ENCODE peak calls at places on chromosomes 11 and 22, in seven cellular contexts. B is heart right ventricle, S is endodermal cell, M is heart left ventricle, E is transverse colon, Z is A549, U is ovary. X is an unnamed sample.

GRCh38 chr22:25747245-25747944 is 5.4 kb downstream of the MYO18B start:
- DNase-seq in M (no peak), E (peak; percentile 56), S (no peak), B (no peak), Z (peak; percentile 87), U (no peak), X (peak; percentile 94)

GRCh38 chr11:77082838-77083552 is 16.2 kb downstream of the CAPN5 start:
- DNase-seq in Z (no peak), B (peak; percentile 62), U (peak; percentile 59), E (peak; percentile 69), M (peak; percentile 67), S (no peak), X (peak; percentile 86)

GRCh38 chr22:37198290-37199102 is 10.4 kb upstream of the C1QTNF6 start:
- DNase-seq in E (peak; percentile 94), U (peak; percentile 91), B (peak; percentile 87), M (peak; percentile 85), Z (peak; percentile 88), S (peak; percentile 94), X (peak; percentile 91)

GRCh38 chr22:48700180-48700565 is 1127.5 kb downstream of the BRD1 start:
- DNase-seq in B (no peak), U (no peak), M (no peak), S (no peak), Z (no peak), E (no peak), X (no peak)

GRCh38 chr22:46846154-46846831 is 83.8 kb downstream of the TBC1D22A start:
- DNase-seq in E (no peak), S (peak; percentile 31), U (no peak), Z (no peak), B (no peak), M (no peak), X (no peak)

GRCh38 chr11:96204721-96205459 is 138.1 kb downstream of the MAML2 start:
- DNase-seq in B (no peak), M (no peak), Z (no peak), S (no peak), E (no peak), U (no peak), X (no peak)

GRCh38 chr11:71311176-71311925 is 59.0 kb upstream of the SHANK2 start:
- DNase-seq in U (peak; percentile 11), S (peak; percentile 30), M (no peak), E (no peak), B (no peak), Z (no peak), X (peak; percentile 3)

GRCh38 chr11:121460941-121461514 is 8.3 kb upstream of the SORL1-AS1 start:
- DNase-seq in B (no peak), S (no peak), M (no peak), E (no peak), U (no peak), Z (no peak), X (no peak)

GRCh38 chr11:7422544-7423331 is 62.6 kb upstream of the OLFML1 start:
- DNase-seq in B (no peak), E (no peak), U (no peak), Z (no peak), S (no peak), M (no peak), X (no peak)

GRCh38 chr22:42974223-42974622 is 40.7 kb downstream of the PACSIN2 start:
- DNase-seq in S (no peak), U (no peak), Z (no peak), M (no peak), E (no peak), B (no peak), X (no peak)

GRCh38 chr22:42973536-42973881 is 41.4 kb downstream of the PACSIN2 start:
- DNase-seq in Z (no peak), E (no peak), U (no peak), M (no peak), B (no peak), S (no peak), X (no peak)

GRCh38 chr22:42970029-42970428 is 44.9 kb downstream of the PACSIN2 start:
- DNase-seq in E (no peak), U (no peak), S (no peak), B (no peak), Z (no peak), M (no peak), X (no peak)

GRCh38 chr22:42976131-42976530 is 38.8 kb downstream of the PACSIN2 start:
- DNase-seq in U (no peak), Z (no peak), S (peak; percentile 79), B (no peak), M (no peak), E (peak; percentile 65), X (no peak)

GRCh38 chr22:42972592-42973535 is 42.1 kb downstream of the PACSIN2 start:
- DNase-seq in S (no peak), B (no peak), E (peak; percentile 39), M (no peak), U (no peak), Z (no peak), X (no peak)
- H3K4me1 ChIP-seq in S (peaks cover 14% of the 10 kb centered on the region), B (peaks cover 39% of the 10 kb centered on the region), E (peaks cover 38% of the 10 kb centered on the region), M (peaks cover 9% of the 10 kb centered on the region), U (peaks cover 9% of the 10 kb centered on the region), Z (peaks cover 60% of the 10 kb centered on the region), X (peaks cover 2% of the 10 kb centered on the region)

GRCh38 chr11:134958336-134958640 is 546.2 kb upstream of the B3GAT1 start:
- DNase-seq in Z (no peak), M (no peak), B (no peak), U (no peak), E (no peak), S (no peak), X (no peak)

GRCh38 chr11:134956461-134957209 is 544.6 kb upstream of the B3GAT1 start:
- DNase-seq in S (no peak), Z (no peak), E (no peak), U (no peak), M (no peak), B (no peak), X (no peak)

GRCh38 chr11:134958870-134959269 is 546.8 kb upstream of the B3GAT1 start:
- DNase-seq in Z (no peak), E (no peak), B (no peak), M (no peak), U (no peak), S (no peak), X (no peak)

GRCh38 chr11:134957540-134958335 is 545.7 kb upstream of the B3GAT1 start:
- DNase-seq in S (no peak), Z (no peak), E (no peak), B (no peak), M (no peak), U (no peak), X (no peak)

GRCh38 chr11:134955281-134955680 is 543.2 kb upstream of the B3GAT1 start:
- DNase-seq in Z (no peak), M (no peak), E (no peak), U (no peak), B (no peak), S (no peak), X (no peak)
- H3K4me1 ChIP-seq in Z (no peaks in the 10 kb centered on the region), M (no peaks in the 10 kb centered on the region), E (no peaks in the 10 kb centered on the region), U (no peaks in the 10 kb centered on the region), B (no peaks in the 10 kb centered on the region), S (peaks cover 2% of the 10 kb centered on the region), X (peaks cover 2% of the 10 kb centered on the region)

DNA sequence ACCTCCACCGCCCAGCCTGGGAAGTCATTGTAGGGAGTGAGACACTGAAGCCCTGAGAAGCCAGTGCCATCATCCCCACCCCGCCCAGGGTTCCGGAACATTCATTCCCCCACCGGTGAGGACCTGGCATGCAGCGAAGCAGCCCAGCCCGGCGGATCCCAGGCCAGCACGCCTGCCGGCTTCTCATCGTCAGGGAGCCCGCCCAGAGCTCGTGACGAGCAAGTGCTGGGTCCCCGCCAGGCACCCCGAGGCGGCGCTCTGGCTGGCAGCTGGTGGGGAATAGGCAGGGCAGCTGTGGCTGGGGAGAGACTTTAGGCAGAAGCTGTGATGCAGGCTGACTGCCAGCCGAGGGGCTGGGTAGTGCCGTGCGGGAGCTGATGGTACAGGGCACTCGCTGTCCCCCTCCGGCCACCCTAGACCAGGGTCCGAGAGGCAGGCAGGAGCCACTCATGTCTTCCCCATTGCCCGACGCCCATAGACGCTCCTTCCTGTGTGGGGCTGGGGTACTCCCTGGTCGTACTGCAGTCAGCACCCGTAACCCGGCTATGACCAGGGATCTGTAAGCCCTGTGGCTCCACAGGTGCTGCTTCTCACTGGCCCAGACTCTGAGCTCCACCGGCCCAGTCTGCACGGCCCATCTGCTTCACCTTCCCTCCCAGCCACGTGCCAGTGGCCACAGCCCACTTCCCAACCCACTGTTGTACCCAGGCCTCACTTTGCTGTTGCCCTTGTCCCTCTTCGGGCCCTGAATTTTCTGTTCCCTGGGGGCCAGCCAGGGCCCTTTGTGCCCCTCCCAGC is 24.5 kb upstream of the CABP7 start:
- DNase-seq in M (no peak), U (no peak), B (no peak), S (no peak), E (no peak), Z (no peak), X (no peak)
- H3K4me1 ChIP-seq in M (no peaks in the 10 kb centered on the region), U (peaks cover 11% of the 10 kb centered on the region), B (no peaks in the 10 kb centered on the region), S (peaks cover 14% of the 10 kb centered on the region), E (peaks cover under 1% of the 10 kb centered on the region), Z (no peaks in the 10 kb centered on the region), X (no peaks in the 10 kb centered on the region)

GRCh38 chr22:24437820-24438328 is 10.5 kb downstream of the ADORA2A start:
- DNase-seq in U (no peak), B (no peak), E (no peak), S (peak; percentile 24), M (no peak), Z (no peak), X (no peak)
- H3K4me1 ChIP-seq in U (peaks cover 5% of the 10 kb centered on the region), B (peaks cover 53% of the 10 kb centered on the region), E (peaks cover 26% of the 10 kb centered on the region), S (no peaks in the 10 kb centered on the region), M (peaks cover 36% of the 10 kb centered on the region), Z (no peaks in the 10 kb centered on the region), X (no peaks in the 10 kb centered on the region)

DNA sequence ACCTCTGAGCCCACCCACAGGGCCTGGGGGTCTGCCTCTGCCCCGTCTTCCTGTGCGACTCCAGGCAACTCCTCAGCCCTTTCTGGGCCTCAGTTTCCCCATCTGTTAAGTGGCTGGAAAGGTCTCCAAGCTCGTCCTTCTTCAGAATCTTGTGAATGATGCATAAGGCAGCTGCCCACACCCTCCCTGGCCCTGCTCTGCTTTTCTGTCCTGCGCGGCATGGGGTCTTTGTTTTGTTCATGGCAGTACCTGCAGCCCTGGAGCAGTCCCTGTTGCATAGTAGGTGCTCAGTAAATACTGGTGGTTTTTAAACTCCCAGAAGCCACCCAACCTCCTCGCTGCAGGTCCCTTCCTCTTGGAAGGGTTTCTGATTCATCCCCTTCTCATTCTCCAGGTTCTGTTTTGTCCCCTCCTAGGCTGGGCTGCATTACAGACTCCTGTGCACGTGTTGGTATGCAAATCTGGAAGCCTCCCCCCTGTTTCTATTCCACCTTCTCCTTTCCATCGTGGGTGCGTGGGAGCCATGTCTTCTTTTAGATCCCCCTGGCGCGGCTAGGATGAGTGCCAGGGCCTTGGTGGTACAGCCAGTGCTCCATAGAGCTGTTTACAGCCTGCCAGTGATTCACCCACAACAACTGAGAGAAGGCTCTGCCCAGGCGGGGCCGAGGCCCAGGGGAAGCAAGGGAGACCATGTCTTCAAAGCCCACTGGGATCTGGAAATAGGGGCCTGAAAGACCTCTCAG is 19.3 kb upstream of the SYT7 start:
- DNase-seq in Z (no peak), U (no peak), M (no peak), B (no peak), E (no peak), S (no peak), X (no peak)
- H3K4me1 ChIP-seq in Z (no peaks in the 10 kb centered on the region), U (peaks cover 9% of the 10 kb centered on the region), M (peaks cover 11% of the 10 kb centered on the region), B (peaks cover 56% of the 10 kb centered on the region), E (peaks cover 16% of the 10 kb centered on the region), S (peaks cover 2% of the 10 kb centered on the region), X (no peaks in the 10 kb centered on the region)